ENCODE peak calls at places on chromosomes 6 and 20, in eight cellular contexts. One of them, this sample, is unnamed.

GRCh38 chr20:20455945-20456344 is 88.0 kb downstream of the INSM1 start:
- DNase-seq in epithelial cell of proximal tubule: no peak
- DNase-seq in effector CD8-positive, alpha-beta T cell: no peak
- DNase-seq in breast epithelium: no peak
- DNase-seq in T-cell: no peak
- DNase-seq in activated CD8-positive, alpha-beta memory T cell treated with anti-CD3 and anti-CD28 coated beads, Interleukin-2, amount 50 U/mL, for 4 hours: no peak
- DNase-seq in cardiac muscle cell: no peak
- DNase-seq in CD8-positive, alpha-beta T cell: no peak
- DNase-seq in this sample: no peak

GRCh38 chr6:1798303-1798964 is 188.7 kb downstream of the FOXC1 start:
- DNase-seq in breast epithelium: no peak
- DNase-seq in epithelial cell of proximal tubule: no peak
- DNase-seq in effector CD8-positive, alpha-beta T cell: no peak
- DNase-seq in cardiac muscle cell: peak
- DNase-seq in CD8-positive, alpha-beta T cell: no peak
- DNase-seq in activated CD8-positive, alpha-beta memory T cell treated with anti-CD3 and anti-CD28 coated beads, Interleukin-2, amount 50 U/mL, for 4 hours: no peak
- DNase-seq in T-cell: no peak
- DNase-seq in this sample: no peak

GRCh38 chr6:110446405-110446804 is 30.0 kb downstream of the SLC22A16 start:
- DNase-seq in effector CD8-positive, alpha-beta T cell: no peak
- DNase-seq in T-cell: no peak
- DNase-seq in CD8-positive, alpha-beta T cell: no peak
- DNase-seq in breast epithelium: no peak
- DNase-seq in activated CD8-positive, alpha-beta memory T cell treated with anti-CD3 and anti-CD28 coated beads, Interleukin-2, amount 50 U/mL, for 4 hours: no peak
- DNase-seq in cardiac muscle cell: no peak
- DNase-seq in epithelial cell of proximal tubule: no peak
- DNase-seq in this sample: no peak

GRCh38 chr6:83590413-83590812 is 78.1 kb downstream of the PRSS35 start:
- DNase-seq in T-cell: no peak
- DNase-seq in cardiac muscle cell: peak
- DNase-seq in epithelial cell of proximal tubule: no peak
- DNase-seq in CD8-positive, alpha-beta T cell: no peak
- DNase-seq in effector CD8-positive, alpha-beta T cell: no peak
- DNase-seq in breast epithelium: no peak
- DNase-seq in activated CD8-positive, alpha-beta memory T cell treated with anti-CD3 and anti-CD28 coated beads, Interleukin-2, amount 50 U/mL, for 4 hours: no peak
- DNase-seq in this sample: no peak

GRCh38 chr6:42279144-42279781 is 61.6 kb upstream of the MRPS10 start:
- DNase-seq in CD8-positive, alpha-beta T cell: peak
- DNase-seq in epithelial cell of proximal tubule: no peak
- DNase-seq in effector CD8-positive, alpha-beta T cell: no peak
- DNase-seq in cardiac muscle cell: peak
- DNase-seq in T-cell: no peak
- DNase-seq in activated CD8-positive, alpha-beta memory T cell treated with anti-CD3 and anti-CD28 coated beads, Interleukin-2, amount 50 U/mL, for 4 hours: peak
- DNase-seq in breast epithelium: no peak
- DNase-seq in this sample: no peak

GRCh38 chr20:572752-573151 is 29.2 kb upstream of the CSNK2A1 start:
- DNase-seq in epithelial cell of proximal tubule: no peak
- DNase-seq in breast epithelium: no peak
- DNase-seq in CD8-positive, alpha-beta T cell: no peak
- DNase-seq in activated CD8-positive, alpha-beta memory T cell treated with anti-CD3 and anti-CD28 coated beads, Interleukin-2, amount 50 U/mL, for 4 hours: no peak
- DNase-seq in effector CD8-positive, alpha-beta T cell: no peak
- DNase-seq in T-cell: no peak
- DNase-seq in cardiac muscle cell: no peak
- DNase-seq in this sample: no peak

GRCh38 chr6:136365781-136366354 is 76.2 kb upstream of the BCLAF1 start:
- DNase-seq in effector CD8-positive, alpha-beta T cell: no peak
- DNase-seq in T-cell: peak
- DNase-seq in cardiac muscle cell: no peak
- DNase-seq in epithelial cell of proximal tubule: no peak
- DNase-seq in breast epithelium: peak
- DNase-seq in CD8-positive, alpha-beta T cell: no peak
- DNase-seq in activated CD8-positive, alpha-beta memory T cell treated with anti-CD3 and anti-CD28 coated beads, Interleukin-2, amount 50 U/mL, for 4 hours: no peak
- DNase-seq in this sample: peak

GRCh38 chr6:56984374-56984773 is 29.5 kb downstream of the BEND6 start:
- DNase-seq in epithelial cell of proximal tubule: no peak
- DNase-seq in cardiac muscle cell: peak
- DNase-seq in activated CD8-positive, alpha-beta memory T cell treated with anti-CD3 and anti-CD28 coated beads, Interleukin-2, amount 50 U/mL, for 4 hours: no peak
- DNase-seq in T-cell: no peak
- DNase-seq in breast epithelium: no peak
- DNase-seq in effector CD8-positive, alpha-beta T cell: no peak
- DNase-seq in CD8-positive, alpha-beta T cell: no peak
- DNase-seq in this sample: no peak

GRCh38 chr6:159691133-159691962 is 1.7 kb downstream of the SOD2 start:
- DNase-seq in T-cell: no peak
- DNase-seq in activated CD8-positive, alpha-beta memory T cell treated with anti-CD3 and anti-CD28 coated beads, Interleukin-2, amount 50 U/mL, for 4 hours: no peak
- DNase-seq in breast epithelium: no peak
- DNase-seq in epithelial cell of proximal tubule: peak
- DNase-seq in effector CD8-positive, alpha-beta T cell: no peak
- DNase-seq in cardiac muscle cell: peak
- DNase-seq in CD8-positive, alpha-beta T cell: no peak
- DNase-seq in this sample: peak

GRCh38 chr6:44831002-44831610 is 443.6 kb downstream of the CDC5L start:
- DNase-seq in T-cell: no peak
- DNase-seq in cardiac muscle cell: peak
- DNase-seq in breast epithelium: no peak
- DNase-seq in CD8-positive, alpha-beta T cell: no peak
- DNase-seq in activated CD8-positive, alpha-beta memory T cell treated with anti-CD3 and anti-CD28 coated beads, Interleukin-2, amount 50 U/mL, for 4 hours: no peak
- DNase-seq in effector CD8-positive, alpha-beta T cell: no peak
- DNase-seq in epithelial cell of proximal tubule: no peak
- DNase-seq in this sample: no peak

GRCh38 chr6:27863962-27864905 is 48.0 kb downstream of the OR2B2 start:
- DNase-seq in effector CD8-positive, alpha-beta T cell: no peak
- DNase-seq in breast epithelium: no peak
- DNase-seq in epithelial cell of proximal tubule: no peak
- DNase-seq in T-cell: no peak
- DNase-seq in activated CD8-positive, alpha-beta memory T cell treated with anti-CD3 and anti-CD28 coated beads, Interleukin-2, amount 50 U/mL, for 4 hours: no peak
- DNase-seq in CD8-positive, alpha-beta T cell: no peak
- DNase-seq in cardiac muscle cell: peak
- DNase-seq in this sample: no peak

GRCh38 chr6:29917843-29918242 is 24.5 kb upstream of the HLA-A start:
- DNase-seq in activated CD8-positive, alpha-beta memory T cell treated with anti-CD3 and anti-CD28 coated beads, Interleukin-2, amount 50 U/mL, for 4 hours: no peak
- DNase-seq in epithelial cell of proximal tubule: no peak
- DNase-seq in CD8-positive, alpha-beta T cell: no peak
- DNase-seq in T-cell: no peak
- DNase-seq in cardiac muscle cell: no peak
- DNase-seq in breast epithelium: no peak
- DNase-seq in effector CD8-positive, alpha-beta T cell: no peak
- DNase-seq in this sample: no peak

GRCh38 chr6:112980676-112981075 is 633.5 kb downstream of the RFPL4B start:
- DNase-seq in epithelial cell of proximal tubule: no peak
- DNase-seq in T-cell: no peak
- DNase-seq in effector CD8-positive, alpha-beta T cell: no peak
- DNase-seq in CD8-positive, alpha-beta T cell: no peak
- DNase-seq in breast epithelium: no peak
- DNase-seq in cardiac muscle cell: no peak
- DNase-seq in activated CD8-positive, alpha-beta memory T cell treated with anti-CD3 and anti-CD28 coated beads, Interleukin-2, amount 50 U/mL, for 4 hours: no peak
- DNase-seq in this sample: no peak

GRCh38 chr6:119148825-119149525 is 70.5 kb upstream of the FAM184A start:
- DNase-seq in T-cell: no peak
- DNase-seq in activated CD8-positive, alpha-beta memory T cell treated with anti-CD3 and anti-CD28 coated beads, Interleukin-2, amount 50 U/mL, for 4 hours: no peak
- DNase-seq in cardiac muscle cell: peak
- DNase-seq in epithelial cell of proximal tubule: no peak
- DNase-seq in effector CD8-positive, alpha-beta T cell: no peak
- DNase-seq in CD8-positive, alpha-beta T cell: no peak
- DNase-seq in breast epithelium: no peak
- DNase-seq in this sample: no peak

GRCh38 chr20:52923123-52923543 is 49.0 kb upstream of the TSHZ2 start:
- DNase-seq in epithelial cell of proximal tubule: peak
- DNase-seq in breast epithelium: no peak
- DNase-seq in cardiac muscle cell: peak
- DNase-seq in activated CD8-positive, alpha-beta memory T cell treated with anti-CD3 and anti-CD28 coated beads, Interleukin-2, amount 50 U/mL, for 4 hours: no peak
- DNase-seq in T-cell: no peak
- DNase-seq in CD8-positive, alpha-beta T cell: no peak
- DNase-seq in effector CD8-positive, alpha-beta T cell: no peak
- DNase-seq in this sample: no peak

GRCh38 chr20:59405226-59405815 is 104.9 kb downstream of the EDN3 start:
- DNase-seq in CD8-positive, alpha-beta T cell: no peak
- DNase-seq in epithelial cell of proximal tubule: no peak
- DNase-seq in activated CD8-positive, alpha-beta memory T cell treated with anti-CD3 and anti-CD28 coated beads, Interleukin-2, amount 50 U/mL, for 4 hours: no peak
- DNase-seq in T-cell: no peak
- DNase-seq in effector CD8-positive, alpha-beta T cell: no peak
- DNase-seq in breast epithelium: no peak
- DNase-seq in cardiac muscle cell: no peak
- DNase-seq in this sample: no peak

GRCh38 chr6:13272131-13273046 is 55.9 kb downstream of the TBC1D7 start:
- DNase-seq in breast epithelium: peak
- DNase-seq in activated CD8-positive, alpha-beta memory T cell treated with anti-CD3 and anti-CD28 coated beads, Interleukin-2, amount 50 U/mL, for 4 hours: no peak
- DNase-seq in effector CD8-positive, alpha-beta T cell: no peak
- DNase-seq in epithelial cell of proximal tubule: peak
- DNase-seq in T-cell: no peak
- DNase-seq in cardiac muscle cell: no peak
- DNase-seq in CD8-positive, alpha-beta T cell: no peak
- DNase-seq in this sample: peak

GRCh38 chr6:138972226-138972665 is 15.8 kb downstream of the REPS1 start:
- DNase-seq in effector CD8-positive, alpha-beta T cell: no peak
- DNase-seq in epithelial cell of proximal tubule: no peak
- DNase-seq in activated CD8-positive, alpha-beta memory T cell treated with anti-CD3 and anti-CD28 coated beads, Interleukin-2, amount 50 U/mL, for 4 hours: no peak
- DNase-seq in CD8-positive, alpha-beta T cell: no peak
- DNase-seq in T-cell: no peak
- DNase-seq in cardiac muscle cell: no peak
- DNase-seq in breast epithelium: no peak
- DNase-seq in this sample: no peak

GRCh38 chr6:56938634-56939294 is 16.1 kb upstream of the BEND6 start:
- DNase-seq in breast epithelium: no peak
- DNase-seq in cardiac muscle cell: peak
- DNase-seq in T-cell: no peak
- DNase-seq in epithelial cell of proximal tubule: peak
- DNase-seq in CD8-positive, alpha-beta T cell: no peak
- DNase-seq in effector CD8-positive, alpha-beta T cell: no peak
- DNase-seq in activated CD8-positive, alpha-beta memory T cell treated with anti-CD3 and anti-CD28 coated beads, Interleukin-2, amount 50 U/mL, for 4 hours: no peak
- DNase-seq in this sample: no peak

GRCh38 chr6:125888989-125889656 is 67.4 kb upstream of the HINT3 start:
- DNase-seq in T-cell: no peak
- DNase-seq in cardiac muscle cell: peak
- DNase-seq in activated CD8-positive, alpha-beta memory T cell treated with anti-CD3 and anti-CD28 coated beads, Interleukin-2, amount 50 U/mL, for 4 hours: no peak
- DNase-seq in CD8-positive, alpha-beta T cell: no peak
- DNase-seq in effector CD8-positive, alpha-beta T cell: no peak
- DNase-seq in breast epithelium: no peak
- DNase-seq in epithelial cell of proximal tubule: no peak
- DNase-seq in this sample: no peak

GRCh38 chr6:110665600-110665999 is 149.7 kb downstream of the CDK19 start:
- DNase-seq in cardiac muscle cell: no peak
- DNase-seq in epithelial cell of proximal tubule: no peak
- DNase-seq in effector CD8-positive, alpha-beta T cell: no peak
- DNase-seq in activated CD8-positive, alpha-beta memory T cell treated with anti-CD3 and anti-CD28 coated beads, Interleukin-2, amount 50 U/mL, for 4 hours: no peak
- DNase-seq in T-cell: no peak
- DNase-seq in CD8-positive, alpha-beta T cell: no peak
- DNase-seq in breast epithelium: no peak
- DNase-seq in this sample: no peak